ENCODE peak calls at places on chromosomes 1 and 21, in six cellular contexts. One of them, this sample, is unnamed.
A peak's percentile ranks its signal among the peaks of the same experiment; 100 is the strongest.

GRCh38 chr1:65174585-65174984 is 26.6 kb downstream of the AK4 start:
- DNase-seq in right atrium auricular region: peak; percentile 86
- DNase-seq in pancreas: no peak
- DNase-seq in fibroblast of lung: peak; percentile 96
- DNase-seq in PC-3: peak; percentile 95
- DNase-seq in heart left ventricle: no peak
- DNase-seq in this sample: peak; percentile 96

GRCh38 chr1:22978299-22978698 is 5.6 kb upstream of the LACTBL1 start:
- DNase-seq in pancreas: no peak
- DNase-seq in PC-3: peak; percentile 79
- DNase-seq in fibroblast of lung: peak; percentile 51
- DNase-seq in right atrium auricular region: no peak
- DNase-seq in heart left ventricle: no peak
- DNase-seq in this sample: no peak

GRCh38 chr1:231616667-231617066 is 9.9 kb upstream of the DISC1 start:
- DNase-seq in fibroblast of lung: no peak
- DNase-seq in PC-3: no peak
- DNase-seq in pancreas: no peak
- DNase-seq in heart left ventricle: no peak
- DNase-seq in right atrium auricular region: no peak
- DNase-seq in this sample: peak; percentile 50

GRCh38 chr1:168372307-168372706 is 91.6 kb downstream of the TBX19 start:
- DNase-seq in fibroblast of lung: no peak
- DNase-seq in pancreas: no peak
- DNase-seq in right atrium auricular region: no peak
- DNase-seq in heart left ventricle: no peak
- DNase-seq in PC-3: no peak
- DNase-seq in this sample: no peak

GRCh38 chr1:33363470-33363861 is 42.6 kb upstream of the A3GALT2 start:
- DNase-seq in pancreas: no peak
- DNase-seq in PC-3: no peak
- DNase-seq in right atrium auricular region: no peak
- DNase-seq in fibroblast of lung: no peak
- DNase-seq in heart left ventricle: no peak
- DNase-seq in this sample: no peak

GRCh38 chr1:145927916-145928647 is 798 bp upstream of the RBM8A start:
- DNase-seq in fibroblast of lung: no peak
- DNase-seq in PC-3: no peak
- DNase-seq in right atrium auricular region: no peak
- DNase-seq in pancreas: no peak
- DNase-seq in heart left ventricle: no peak
- DNase-seq in this sample: no peak

GRCh38 chr1:6956488-6957159 is 171.4 kb downstream of the CAMTA1 start:
- DNase-seq in right atrium auricular region: no peak
- DNase-seq in pancreas: no peak
- DNase-seq in PC-3: peak; percentile 19
- DNase-seq in fibroblast of lung: no peak
- DNase-seq in heart left ventricle: no peak
- DNase-seq in this sample: no peak

GRCh38 chr1:17802164-17802563 is 47.0 kb downstream of the ACTL8 start:
- DNase-seq in fibroblast of lung: peak; percentile 29
- DNase-seq in pancreas: no peak
- DNase-seq in right atrium auricular region: no peak
- DNase-seq in heart left ventricle: no peak
- DNase-seq in PC-3: no peak
- DNase-seq in this sample: no peak

GRCh38 chr1:59204001-59204400 is 92.9 kb upstream of the FGGY start:
- DNase-seq in PC-3: no peak
- DNase-seq in heart left ventricle: peak; percentile 64
- DNase-seq in right atrium auricular region: peak; percentile 69
- DNase-seq in pancreas: peak; percentile 60
- DNase-seq in fibroblast of lung: peak; percentile 56
- DNase-seq in this sample: no peak

GRCh38 chr1:181140891-181141290 is 52.4 kb downstream of the IER5 start:
- DNase-seq in pancreas: no peak
- DNase-seq in fibroblast of lung: no peak
- DNase-seq in PC-3: no peak
- DNase-seq in right atrium auricular region: no peak
- DNase-seq in heart left ventricle: no peak
- DNase-seq in this sample: no peak

GRCh38 chr1:53892911-53893310 is 1.1 kb upstream of the DIO1 start:
- DNase-seq in fibroblast of lung: no peak
- DNase-seq in PC-3: no peak
- DNase-seq in heart left ventricle: no peak
- DNase-seq in right atrium auricular region: no peak
- DNase-seq in pancreas: no peak
- DNase-seq in this sample: peak; percentile 19

GRCh38 chr1:199157494-199157893 is 518.7 kb downstream of the PTPRC start:
- DNase-seq in right atrium auricular region: no peak
- DNase-seq in pancreas: no peak
- DNase-seq in heart left ventricle: no peak
- DNase-seq in PC-3: peak; percentile 88
- DNase-seq in fibroblast of lung: no peak
- DNase-seq in this sample: no peak

GRCh38 chr21:46115441-46116188 is 17.7 kb downstream of the COL6A2 start:
- DNase-seq in pancreas: peak; percentile 35
- DNase-seq in PC-3: no peak
- DNase-seq in fibroblast of lung: no peak
- DNase-seq in right atrium auricular region: no peak
- DNase-seq in heart left ventricle: peak; percentile 61
- DNase-seq in this sample: peak; percentile 66

GRCh38 chr1:175673236-175674150 is 69.9 kb downstream of the TNR start:
- DNase-seq in right atrium auricular region: no peak
- DNase-seq in pancreas: no peak
- DNase-seq in heart left ventricle: no peak
- DNase-seq in fibroblast of lung: no peak
- DNase-seq in PC-3: peak; percentile 46
- DNase-seq in this sample: no peak

GRCh38 chr1:99943238-99943794 is 26.5 kb upstream of the SLC35A3 start:
- DNase-seq in pancreas: no peak
- DNase-seq in fibroblast of lung: peak; percentile 60
- DNase-seq in heart left ventricle: no peak
- DNase-seq in PC-3: peak; percentile 13
- DNase-seq in right atrium auricular region: no peak
- DNase-seq in this sample: no peak
- H3K27ac ChIP-seq in pancreas: no peak overlapping the region
- H3K27ac ChIP-seq in fibroblast of lung: no peak overlapping the region
- H3K27ac ChIP-seq in heart left ventricle: no peak overlapping the region
- H3K27ac ChIP-seq in PC-3: no peak overlapping the region
- H3K27ac ChIP-seq in right atrium auricular region: no peak overlapping the region
- H3K27ac ChIP-seq in this sample: no peak overlapping the region

DNA sequence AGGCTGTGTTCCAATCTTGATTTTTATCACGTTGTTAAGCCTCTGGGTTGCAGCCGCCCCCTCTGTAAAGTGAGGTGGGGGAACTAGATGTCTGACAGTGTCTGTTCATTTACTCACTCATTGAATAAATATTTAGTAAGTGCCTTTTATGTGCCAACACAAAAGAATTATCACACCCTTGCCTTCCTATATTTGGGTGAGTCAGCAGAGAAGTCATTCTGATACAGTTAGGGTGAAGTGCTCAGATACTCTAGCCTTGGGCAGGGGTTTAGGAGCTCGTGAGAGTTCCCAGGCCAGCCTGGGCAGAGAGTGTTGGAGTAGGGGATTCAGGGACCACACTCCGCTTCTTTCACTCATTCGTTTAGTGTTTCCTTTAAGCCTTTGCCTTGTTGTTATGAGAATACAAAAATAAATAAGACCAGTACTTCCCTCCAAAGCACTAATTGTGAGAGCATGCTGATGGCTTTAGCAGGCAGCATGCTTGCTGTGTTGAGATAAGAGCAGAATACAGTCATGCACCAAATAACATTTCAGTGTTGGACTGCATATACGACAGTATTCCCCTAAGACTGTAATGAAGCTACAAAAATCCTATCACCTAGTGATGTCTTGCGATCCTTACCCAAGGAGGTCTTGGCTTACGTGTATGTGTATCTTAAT is 83.9 kb downstream of the DYRK1A start:
- DNase-seq in PC-3: peak; percentile 70
- DNase-seq in heart left ventricle: no peak
- DNase-seq in fibroblast of lung: no peak
- DNase-seq in right atrium auricular region: no peak
- DNase-seq in pancreas: no peak
- DNase-seq in this sample: peak; percentile 29
- H3K27ac ChIP-seq in PC-3: no peak overlapping the region
- H3K27ac ChIP-seq in heart left ventricle: no peak overlapping the region
- H3K27ac ChIP-seq in fibroblast of lung: peak overlapping the region; percentile 41
- H3K27ac ChIP-seq in right atrium auricular region: no peak overlapping the region
- H3K27ac ChIP-seq in pancreas: no peak overlapping the region
- H3K27ac ChIP-seq in this sample: peak overlapping the region; percentile 71

GRCh38 chr1:44212355-44213221 is 683 bp upstream of the DMAP1 start:
- DNase-seq in PC-3: no peak
- DNase-seq in right atrium auricular region: no peak
- DNase-seq in fibroblast of lung: no peak
- DNase-seq in pancreas: no peak
- DNase-seq in heart left ventricle: no peak
- DNase-seq in this sample: no peak
- H3K27ac ChIP-seq in PC-3: no peak overlapping the region
- H3K27ac ChIP-seq in right atrium auricular region: peak overlapping the region; percentile 84
- H3K27ac ChIP-seq in fibroblast of lung: no peak overlapping the region
- H3K27ac ChIP-seq in pancreas: peak overlapping the region; percentile 41
- H3K27ac ChIP-seq in heart left ventricle: peak overlapping the region; percentile 82
- H3K27ac ChIP-seq in this sample: peak overlapping the region; percentile 78

GRCh38 chr1:47985001-47985400 is 12.2 kb downstream of the TRABD2B start:
- DNase-seq in PC-3: no peak
- DNase-seq in pancreas: no peak
- DNase-seq in fibroblast of lung: no peak
- DNase-seq in right atrium auricular region: no peak
- DNase-seq in heart left ventricle: no peak
- DNase-seq in this sample: peak; percentile 70
- H3K27ac ChIP-seq in PC-3: no peak overlapping the region
- H3K27ac ChIP-seq in pancreas: no peak overlapping the region
- H3K27ac ChIP-seq in fibroblast of lung: no peak overlapping the region
- H3K27ac ChIP-seq in right atrium auricular region: peak overlapping the region; percentile 69
- H3K27ac ChIP-seq in heart left ventricle: no peak overlapping the region
- H3K27ac ChIP-seq in this sample: no peak overlapping the region

GRCh38 chr1:230142608-230143209 is 75.7 kb downstream of the GALNT2 start:
- DNase-seq in heart left ventricle: no peak
- DNase-seq in right atrium auricular region: no peak
- DNase-seq in fibroblast of lung: no peak
- DNase-seq in pancreas: no peak
- DNase-seq in PC-3: no peak
- DNase-seq in this sample: no peak
- H3K27ac ChIP-seq in heart left ventricle: no peak overlapping the region
- H3K27ac ChIP-seq in right atrium auricular region: no peak overlapping the region
- H3K27ac ChIP-seq in fibroblast of lung: no peak overlapping the region
- H3K27ac ChIP-seq in pancreas: no peak overlapping the region
- H3K27ac ChIP-seq in PC-3: no peak overlapping the region
- H3K27ac ChIP-seq in this sample: no peak overlapping the region

DNA sequence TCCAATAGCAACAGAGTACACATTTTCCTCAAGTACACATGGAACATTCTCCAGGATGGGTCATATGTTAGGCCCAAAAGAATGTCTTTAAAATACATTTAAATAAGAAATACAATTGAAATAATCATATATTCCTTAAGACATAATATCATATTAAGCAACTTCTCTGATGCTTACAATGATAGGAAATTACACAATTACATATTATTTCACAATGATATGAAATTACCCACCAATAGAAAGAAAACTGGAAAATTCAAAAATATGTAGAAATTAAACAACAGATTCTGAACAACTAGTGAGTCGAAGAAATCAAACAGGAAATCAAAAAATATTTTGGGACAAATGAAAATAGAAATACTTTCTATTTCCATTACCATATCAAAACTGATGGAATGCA is 45.6 kb downstream of the FLVCR1 start:
- DNase-seq in heart left ventricle: no peak
- DNase-seq in pancreas: no peak
- DNase-seq in PC-3: no peak
- DNase-seq in right atrium auricular region: no peak
- DNase-seq in fibroblast of lung: no peak
- DNase-seq in this sample: no peak
- H3K27ac ChIP-seq in heart left ventricle: no peak overlapping the region
- H3K27ac ChIP-seq in pancreas: no peak overlapping the region
- H3K27ac ChIP-seq in PC-3: no peak overlapping the region
- H3K27ac ChIP-seq in right atrium auricular region: no peak overlapping the region
- H3K27ac ChIP-seq in fibroblast of lung: no peak overlapping the region
- H3K27ac ChIP-seq in this sample: no peak overlapping the region

GRCh38 chr1:236875975-236876374 is 80.9 kb downstream of the MTR start:
- DNase-seq in right atrium auricular region: no peak
- DNase-seq in pancreas: no peak
- DNase-seq in fibroblast of lung: peak; percentile 31
- DNase-seq in heart left ventricle: no peak
- DNase-seq in PC-3: no peak
- DNase-seq in this sample: no peak

GRCh38 chr1:236872075-236872666 is 77.1 kb downstream of the MTR start:
- DNase-seq in heart left ventricle: no peak
- DNase-seq in right atrium auricular region: no peak
- DNase-seq in PC-3: no peak
- DNase-seq in pancreas: no peak
- DNase-seq in fibroblast of lung: no peak
- DNase-seq in this sample: no peak

GRCh38 chr1:236880209-236880608 is 85.1 kb downstream of the MTR start:
- DNase-seq in pancreas: peak; percentile 70
- DNase-seq in PC-3: no peak
- DNase-seq in heart left ventricle: peak; percentile 70
- DNase-seq in right atrium auricular region: no peak
- DNase-seq in fibroblast of lung: no peak
- DNase-seq in this sample: no peak

DNA sequence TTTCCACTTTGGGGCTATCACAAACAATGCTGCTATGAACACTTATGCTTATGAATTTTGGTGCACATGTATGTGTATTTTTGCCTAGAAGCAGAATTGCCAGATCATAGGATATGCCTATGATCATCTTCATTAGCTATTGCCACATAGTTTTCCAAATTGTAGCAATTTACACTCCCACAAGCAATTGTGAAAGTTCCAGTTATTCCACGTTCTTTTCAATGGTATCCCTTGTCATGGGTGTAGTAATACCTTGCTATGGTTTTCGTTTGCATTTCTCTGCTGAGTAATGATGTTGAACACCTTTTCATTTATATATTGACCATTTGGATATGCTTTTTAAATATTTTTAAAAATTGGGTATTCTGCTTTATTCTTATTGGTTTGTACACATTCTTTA is 82.6 kb downstream of the MTR start:
- DNase-seq in right atrium auricular region: no peak
- DNase-seq in heart left ventricle: no peak
- DNase-seq in PC-3: no peak
- DNase-seq in pancreas: no peak
- DNase-seq in fibroblast of lung: no peak
- DNase-seq in this sample: no peak
- H3K27ac ChIP-seq in right atrium auricular region: no peak overlapping the region
- H3K27ac ChIP-seq in heart left ventricle: no peak overlapping the region
- H3K27ac ChIP-seq in PC-3: no peak overlapping the region
- H3K27ac ChIP-seq in pancreas: no peak overlapping the region
- H3K27ac ChIP-seq in fibroblast of lung: no peak overlapping the region
- H3K27ac ChIP-seq in this sample: no peak overlapping the region